ENCODE peak calls at places on chromosomes 12 and 14, in six cellular contexts. M is GM12878, E is Peyer's patch, B is A549, G is thoracic aorta, T is HL-60. N is an unnamed sample.

GRCh38 chr12:29320295-29321090 is 60.5 kb downstream of the ERGIC2 start:
- DNase-seq in M (no peak), E (no peak), B (peak), G (no peak), T (no peak), N (no peak)

GRCh38 chr12:6361834-6362233 is 13.5 kb downstream of the SCNN1A start:
- DNase-seq in M (no peak), E (no peak), B (peak), G (no peak), T (no peak), N (no peak)

GRCh38 chr14:20690848-20691640 is 2.5 kb downstream of the ANG start:
- DNase-seq in M (peak), E (peak), B (peak), G (no peak), T (peak), N (peak)

GRCh38 chr12:50275545-50275944 is 7.8 kb downstream of the LIMA1 start:
- DNase-seq in M (no peak), E (no peak), B (no peak), G (no peak), T (no peak), N (no peak)

GRCh38 chr12:112005419-112006395 is 7.3 kb downstream of the TMEM116 start:
- DNase-seq in M (no peak), E (no peak), B (peak), G (no peak), T (no peak), N (no peak)

GRCh38 chr12:6868211-6869048 is 1.1 kb downstream of the TPI1 start:
- DNase-seq in M (no peak), E (no peak), B (no peak), G (no peak), T (no peak), N (no peak)

GRCh38 chr14:100667706-100668105 is 59.0 kb upstream of the DLK1 start:
- DNase-seq in M (no peak), E (no peak), B (no peak), G (no peak), T (no peak), N (no peak)

GRCh38 chr14:58864751-58865519 is 227.2 kb downstream of the DACT1 start:
- DNase-seq in M (no peak), E (no peak), B (no peak), G (no peak), T (no peak), N (no peak)

GRCh38 chr14:104440297-104440956 is 139.1 kb upstream of the C14orf180 start:
- DNase-seq in M (no peak), E (no peak), B (no peak), G (no peak), T (no peak), N (no peak)

GRCh38 chr12:117042171-117042809 is 56.9 kb downstream of the TESC start:
- DNase-seq in M (no peak), E (no peak), B (peak), G (no peak), T (no peak), N (no peak)

GRCh38 chr12:11174022-11174421 is 3.0 kb downstream of the SMIM10L1 start:
- DNase-seq in M (no peak), E (no peak), B (no peak), G (no peak), T (no peak), N (no peak)

GRCh38 chr14:79496701-79497100 is 714.6 kb downstream of the DIO2 start:
- DNase-seq in M (no peak), E (no peak), B (no peak), G (no peak), T (no peak), N (no peak)

GRCh38 chr12:6828671-6829531 is 694 bp downstream of the P3H3 start:
- DNase-seq in M (no peak), E (peak), B (peak), G (no peak), T (no peak), N (peak)

GRCh38 chr14:88882236-88882635 is 57.8 kb downstream of the TTC8 start:
- DNase-seq in M (no peak), E (no peak), B (no peak), G (no peak), T (no peak), N (no peak)

GRCh38 chr12:53840316-53840715 is 88.5 kb upstream of the CISTR start:
- DNase-seq in M (no peak), E (no peak), B (no peak), G (no peak), T (no peak), N (no peak)

GRCh38 chr12:2083561-2083960 is 30.8 kb downstream of the CACNA1C start:
- DNase-seq in M (no peak), E (no peak), B (no peak), G (no peak), T (no peak), N (no peak)

GRCh38 chr14:21802441-21802840 is 128.8 kb upstream of the OR4E1 start:
- DNase-seq in M (no peak), E (no peak), B (no peak), G (no peak), T (no peak), N (no peak)

GRCh38 chr12:63844391-63845341 is at the start of gene SRGAP1:
- DNase-seq in M (no peak), E (no peak), B (peak), G (peak), T (no peak), N (no peak)

GRCh38 chr14:106187176-106187670 is 660.8 kb downstream of the TMEM121 start:
- DNase-seq in M (no peak), E (no peak), B (no peak), G (no peak), T (no peak), N (no peak)

GRCh38 chr12:73952304-73952703 is 585.3 kb upstream of the ATXN7L3B start:
- DNase-seq in M (no peak), E (no peak), B (no peak), G (no peak), T (no peak), N (no peak)

GRCh38 chr12:88308825-88309224 is 166.7 kb downstream of the TMTC3 start:
- DNase-seq in M (no peak), E (no peak), B (peak), G (no peak), T (no peak), N (no peak)

DNA sequence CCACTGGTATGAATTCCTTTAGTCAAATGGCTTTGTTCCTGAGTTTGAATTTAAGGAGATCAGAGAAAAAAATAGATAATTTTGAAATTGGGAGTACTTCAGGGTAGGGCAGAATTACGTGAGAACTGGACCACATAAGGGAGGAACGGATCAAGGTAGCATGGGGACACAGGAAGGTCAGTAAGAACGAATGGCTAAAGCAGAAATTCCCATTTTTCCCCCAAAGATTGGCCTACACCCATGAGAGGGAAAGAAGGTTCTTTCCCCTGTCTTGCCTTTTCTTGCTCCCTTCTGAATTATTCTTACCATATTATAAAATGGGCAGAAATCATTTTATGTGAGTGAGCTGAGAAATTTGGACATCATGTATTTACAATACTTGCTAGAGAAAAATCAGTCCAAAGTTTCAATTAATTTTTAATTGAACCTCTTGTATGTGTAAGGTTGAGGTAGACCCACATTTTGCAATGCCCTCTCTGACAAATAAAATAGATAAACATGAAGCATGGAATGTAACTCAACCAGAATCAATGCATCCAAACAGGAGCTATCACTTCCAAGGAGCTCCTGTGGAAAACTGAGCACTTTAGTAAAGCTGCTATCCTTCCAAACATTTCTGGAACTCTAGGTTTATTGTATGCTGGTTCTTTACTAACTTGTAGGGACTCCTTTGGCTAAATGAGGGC is 93.8 kb downstream of the KIF21A start:
- DNase-seq in M (no peak), E (no peak), B (no peak), G (no peak), T (no peak), N (no peak)
- H3K4me3 ChIP-seq in M (no peak), E (no peak), B (no peak), G (no peak), T (no peak), N (no peak)

GRCh38 chr12:109154485-109155438 is 38.4 kb downstream of the ACACB start:
- DNase-seq in M (peak), E (peak), B (peak), G (peak), T (peak), N (peak)
- H3K4me3 ChIP-seq in M (peak), E (peak), B (peak), G (peak), T (peak), N (peak)

GRCh38 chr14:61718039-61718438 is 22.7 kb downstream of the HIF1A start:
- DNase-seq in M (no peak), E (no peak), B (no peak), G (no peak), T (no peak), N (no peak)

GRCh38 chr14:61713724-61714437 is 18.6 kb downstream of the HIF1A start:
- DNase-seq in M (no peak), E (no peak), B (no peak), G (no peak), T (no peak), N (no peak)

GRCh38 chr14:61710853-61711817 is 15.8 kb downstream of the HIF1A start:
- DNase-seq in M (no peak), E (no peak), B (no peak), G (no peak), T (no peak), N (no peak)

GRCh38 chr14:61716956-61717355 is 21.6 kb downstream of the HIF1A start:
- DNase-seq in M (no peak), E (no peak), B (no peak), G (no peak), T (no peak), N (no peak)

DNA sequence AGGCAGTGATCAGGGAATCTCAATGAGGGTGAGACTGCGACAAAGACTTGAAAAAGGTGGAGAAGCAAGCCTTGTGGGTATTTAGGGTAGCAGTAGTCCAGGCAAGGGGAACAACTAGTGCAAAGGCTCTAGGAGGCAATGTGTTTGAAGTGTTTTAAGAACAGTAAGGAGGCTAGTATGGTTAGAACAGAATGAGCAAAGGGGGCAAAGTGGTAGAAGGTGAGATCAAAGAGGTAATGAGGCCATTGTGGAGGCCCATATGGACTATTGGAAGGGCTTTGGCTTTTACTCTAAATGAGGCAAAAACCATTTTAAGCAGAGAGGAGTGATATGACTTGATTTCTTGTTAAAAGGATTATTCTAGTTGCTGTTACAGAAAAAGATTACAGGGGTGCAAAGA is 16.8 kb downstream of the HIF1A start:
- DNase-seq in M (no peak), E (no peak), B (no peak), G (no peak), T (no peak), N (no peak)
- H3K4me3 ChIP-seq in M (peak), E (no peak), B (no peak), G (no peak), T (no peak), N (no peak)

GRCh38 chr12:57605308-57606015 is 838 bp downstream of the DTX3 start:
- DNase-seq in M (no peak), E (no peak), B (no peak), G (no peak), T (no peak), N (no peak)

GRCh38 chr12:57603323-57603722 is 1.3 kb upstream of the DTX3 start:
- DNase-seq in M (no peak), E (no peak), B (no peak), G (no peak), T (no peak), N (no peak)

GRCh38 chr12:57604454-57605307 is at the start of gene DTX3:
- DNase-seq in M (no peak), E (peak), B (no peak), G (no peak), T (no peak), N (peak)

GRCh38 chr12:57602544-57602943 is 2.1 kb upstream of the DTX3 start:
- DNase-seq in M (no peak), E (no peak), B (no peak), G (no peak), T (no peak), N (no peak)

DNA sequence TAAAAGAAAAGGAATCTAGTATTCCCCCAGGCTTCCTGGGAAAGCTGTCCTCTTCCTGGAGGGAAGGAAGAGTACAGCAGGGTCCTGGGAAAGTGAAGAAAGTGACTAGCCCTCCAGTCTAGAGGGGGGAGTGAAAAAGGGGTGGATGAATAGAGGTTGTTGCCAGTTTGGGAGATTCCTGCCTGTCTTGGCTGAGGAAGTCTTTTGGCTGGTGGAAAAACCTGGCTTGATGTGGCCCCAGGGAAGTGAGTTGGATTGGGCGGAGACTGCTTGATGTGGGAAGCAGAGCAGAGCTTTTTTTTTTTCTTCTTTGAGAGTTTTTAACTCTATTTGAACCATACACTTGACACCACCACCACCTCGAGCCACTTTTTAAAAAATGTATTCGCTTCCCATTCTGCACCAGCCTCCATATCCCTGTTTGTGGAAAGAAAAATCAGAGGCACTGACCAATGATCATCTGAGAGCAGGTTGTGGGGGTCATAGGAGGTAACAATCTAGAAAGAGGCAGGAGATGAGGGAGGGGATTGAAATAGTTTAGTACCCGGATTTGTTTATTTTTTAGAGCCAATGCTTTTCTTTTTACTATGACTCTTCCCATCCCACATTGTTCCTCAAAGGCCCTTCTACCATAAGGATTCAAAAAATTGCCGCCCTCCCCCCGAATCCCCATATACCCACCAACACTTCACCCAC is 718 bp upstream of the DTX3 start:
- DNase-seq in M (no peak), E (no peak), B (no peak), G (peak), T (no peak), N (no peak)
- H3K4me3 ChIP-seq in M (peak), E (peak), B (peak), G (peak), T (no peak), N (peak)